ENCODE peak calls at places on chromosome 22, in four cellular contexts. O is K562, W is SK-N-SH, S is GM12878. D is an unnamed sample.

GRCh38 chr22:33923033-33923432 is 2.8 kb upstream of the LARGE1 start:
- DNase-seq in O (no peak), W (no peak), S (no peak), D (no peak)

GRCh38 chr22:33321466-33321865 is 263.3 kb upstream of the SYN3 start:
- DNase-seq in O (no peak), W (no peak), S (peak), D (no peak)

GRCh38 chr22:28911777-28912669 is 28.7 kb downstream of the ZNRF3 start:
- DNase-seq in O (no peak), W (no peak), S (no peak), D (no peak)

GRCh38 chr22:27220349-27220748 is 563.0 kb downstream of the MIAT start:
- DNase-seq in O (no peak), W (no peak), S (no peak), D (no peak)

GRCh38 chr22:35589071-35589735 is 27.9 kb downstream of the MB start:
- DNase-seq in O (peak), W (no peak), S (no peak), D (no peak)

GRCh38 chr22:31872209-31872608 is 72.1 kb upstream of the YWHAH start:
- DNase-seq in O (peak), W (peak), S (no peak), D (peak)

GRCh38 chr22:40312050-40312449 is 34.2 kb upstream of the ADSL start:
- DNase-seq in O (no peak), W (no peak), S (no peak), D (no peak)

GRCh38 chr22:26432619-26433311 is 3.7 kb downstream of the ASPHD2 start:
- DNase-seq in O (no peak), W (no peak), S (peak), D (no peak)

GRCh38 chr22:20237480-20238440 is 30.4 kb downstream of the RTN4R start:
- DNase-seq in O (no peak), W (no peak), S (no peak), D (no peak)

GRCh38 chr22:46625843-46626349 is 5.7 kb downstream of the GRAMD4 start:
- DNase-seq in O (no peak), W (no peak), S (no peak), D (no peak)

GRCh38 chr22:28395920-28396447 is 283.7 kb downstream of the TTC28 start:
- DNase-seq in O (peak), W (no peak), S (no peak), D (no peak)

DNA sequence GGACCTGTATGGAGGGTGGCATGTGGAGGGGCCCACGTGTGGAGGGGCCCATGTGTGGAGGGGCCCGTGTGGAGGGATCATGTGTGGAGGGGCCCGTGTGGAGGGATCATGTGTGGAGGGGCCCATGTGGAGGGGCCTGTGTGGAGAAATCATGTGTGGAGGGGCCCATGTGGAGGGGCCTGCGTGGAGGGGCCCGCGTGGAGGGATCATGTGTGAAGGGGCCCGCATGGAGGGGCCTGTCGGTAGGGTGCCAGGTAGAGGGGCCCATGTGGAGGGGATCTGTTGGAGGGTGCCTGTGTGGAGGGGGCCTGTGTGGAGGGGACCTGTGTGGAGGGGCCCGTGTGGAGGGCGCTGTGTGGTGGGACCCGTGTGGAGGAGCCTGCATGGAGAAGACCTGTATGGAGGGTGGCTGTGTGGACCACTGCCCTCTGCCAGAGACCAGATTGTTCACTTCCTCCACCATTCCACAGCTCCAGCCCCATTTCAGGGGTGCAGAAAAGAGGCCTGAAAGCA is 47.0 kb downstream of the IGLL5 start:
- DNase-seq in O (no peak), W (no peak), S (no peak), D (no peak)
- TF ChIP-seq NRF1 in O (no peak), W (no peak), S (no peak), D (no peak)

GRCh38 chr22:44085743-44086741 is 61.9 kb downstream of the PARVB start:
- DNase-seq in O (peak), W (peak), S (peak), D (no peak)
- TF ChIP-seq USF2 in O (no peak), W (no peak), S (no peak), D (no peak)

DNA sequence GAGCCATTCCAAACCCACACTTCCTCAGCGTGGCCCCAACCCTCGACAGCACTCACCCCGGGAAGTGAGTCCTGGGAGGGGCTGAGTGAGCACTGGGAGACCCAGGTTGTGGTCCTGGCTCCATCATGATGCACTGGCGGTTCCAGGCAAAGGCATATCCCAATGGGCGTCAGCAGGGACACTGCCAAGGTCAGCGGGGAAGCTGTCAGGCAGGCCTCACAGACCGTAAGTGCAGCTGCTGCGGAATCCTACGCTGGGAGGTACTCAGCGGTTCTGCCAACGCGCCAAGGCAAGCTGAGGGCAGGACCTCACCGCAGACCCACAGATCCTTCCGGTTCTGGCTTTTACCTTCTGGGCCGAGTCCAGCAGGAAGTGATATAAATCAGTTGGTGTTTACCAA is 1.4 kb upstream of the GAL3ST1 start:
- DNase-seq in O (no peak), W (no peak), S (no peak), D (no peak)
- TF ChIP-seq NRF1 in O (no peak), W (no peak), S (no peak), D (no peak)

GRCh38 chr22:45129703-45130524 is 33.8 kb upstream of the NUP50 start:
- DNase-seq in O (no peak), W (no peak), S (no peak), D (no peak)
- TF ChIP-seq USF2 in O (no peak), W (no peak), S (no peak), D (no peak)

DNA sequence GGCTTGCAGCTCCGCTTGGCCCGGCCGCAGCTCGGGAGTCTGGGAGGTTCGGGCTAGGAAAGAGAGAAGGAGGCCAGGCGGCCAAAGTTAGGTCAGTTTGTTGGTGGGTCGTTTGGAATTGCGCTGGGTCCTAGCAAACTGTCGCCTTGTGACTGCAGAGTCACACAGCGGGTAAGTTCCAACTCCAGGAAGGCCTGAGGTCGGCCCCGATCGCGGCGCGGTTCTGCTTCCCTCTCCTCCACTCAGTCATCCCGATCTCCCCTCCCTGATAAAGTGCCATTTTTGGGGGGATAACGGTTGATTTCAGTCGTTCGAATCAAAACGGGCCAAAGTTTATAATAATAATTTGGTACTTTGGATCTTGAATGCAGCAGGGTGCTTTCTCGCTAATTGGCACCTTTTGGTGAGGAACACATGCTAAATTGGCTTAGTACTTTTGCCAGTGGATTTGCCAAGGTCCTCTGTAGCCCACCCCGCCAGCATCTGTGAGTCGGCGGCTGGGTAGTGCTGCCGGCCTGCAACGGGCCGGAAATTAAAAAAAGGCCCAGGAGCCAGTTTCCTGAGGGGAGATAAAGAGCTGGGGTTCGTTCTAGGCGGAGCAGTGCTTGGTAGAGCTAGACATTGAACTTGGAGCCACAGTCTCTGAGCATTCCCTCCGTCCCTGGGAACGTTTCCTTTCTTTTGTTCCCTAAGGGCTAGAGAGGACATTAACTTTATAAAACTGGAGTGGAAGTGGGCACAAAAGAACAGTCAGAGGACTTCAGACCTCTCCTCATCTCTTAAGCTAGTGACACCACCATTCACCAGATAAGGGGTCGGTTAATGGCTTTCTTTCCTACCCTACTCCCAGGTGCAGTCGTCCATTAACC is 927 bp downstream of the UBE2L3 start:
- DNase-seq in O (peak), W (peak), S (no peak), D (no peak)
- TF ChIP-seq NRF1 in O (no peak), W (no peak), S (no peak), D (no peak)

GRCh38 chr22:44389181-44389580 is 76.4 kb upstream of the SHISAL1 start:
- DNase-seq in O (no peak), W (no peak), S (no peak), D (no peak)

GRCh38 chr22:44391481-44392445 is 79.0 kb upstream of the SHISAL1 start:
- DNase-seq in O (no peak), W (no peak), S (no peak), D (no peak)

GRCh38 chr22:44391026-44391425 is 78.3 kb upstream of the SHISAL1 start:
- DNase-seq in O (no peak), W (peak), S (no peak), D (no peak)

GRCh38 chr22:44392446-44392921 is 79.7 kb upstream of the SHISAL1 start:
- DNase-seq in O (no peak), W (no peak), S (no peak), D (peak)

GRCh38 chr22:44389926-44390925 is 77.5 kb upstream of the SHISAL1 start:
- DNase-seq in O (no peak), W (peak), S (no peak), D (no peak)
- TF ChIP-seq USF2 in O (no peak), W (no peak), S (no peak), D (no peak)

GRCh38 chr22:37569009-37569920 is 9.0 kb downstream of the CDC42EP1 start:
- DNase-seq in O (peak), W (no peak), S (no peak), D (no peak)

GRCh38 chr22:37568448-37569008 is 8.2 kb downstream of the CDC42EP1 start:
- DNase-seq in O (no peak), W (no peak), S (no peak), D (no peak)

GRCh38 chr22:37566329-37566837 is 6.1 kb downstream of the CDC42EP1 start:
- DNase-seq in O (no peak), W (no peak), S (no peak), D (no peak)

GRCh38 chr22:37566903-37567798 is 6.9 kb downstream of the CDC42EP1 start:
- DNase-seq in O (peak), W (peak), S (peak), D (peak)

GRCh38 chr22:37567991-37568390 is 7.7 kb downstream of the CDC42EP1 start:
- DNase-seq in O (no peak), W (no peak), S (no peak), D (no peak)
- TF ChIP-seq NRF1 in O (no peak), W (no peak), S (no peak), D (no peak)

D was measured in H1.